ENCODE peak calls at places on chromosome 16, in ten cellular contexts. X is lower lobe of right lung; Z is activated naive CD8-positive, alpha-beta T cell treated with anti-CD3 and anti-CD28 coated beads, Interleukin-2, amount 50 U/mL, for 24 hours; L is ELR; M is progenitor cell of endocrine pancreas; K is stimulated activated CD4-positive, alpha-beta T cell treated with anti-CD3 and anti-CD28 coated beads, Interleukin-4, amount 100 ng/mL, for 1 hour; O is Ammon's horn; G is NCI-H460; F is left cardiac atrium; W is AG04449. V is an unnamed sample.

GRCh38 chr16:15650019-15650697 is at the start of gene NDE1:
- DNase-seq in X (peak; percentile 95), Z (peak; percentile 91), L (peak; percentile 93), M (peak; percentile 81), K (peak; percentile 87), O (peak; percentile 94), G (peak; percentile 89), F (peak; percentile 94), W (no peak), V (peak; percentile 85)

GRCh38 chr16:27325736-27326135 is 12.0 kb downstream of the IL4R start:
- DNase-seq in X (no peak), Z (no peak), L (no peak), M (no peak), K (no peak), O (no peak), G (no peak), F (no peak), W (no peak), V (no peak)

GRCh38 chr16:85662036-85662812 is 26.5 kb downstream of the GINS2 start:
- DNase-seq in X (peak; percentile 34), Z (no peak), L (no peak), M (no peak), K (no peak), O (no peak), G (no peak), F (peak; percentile 17), W (no peak), V (no peak)

GRCh38 chr16:73172621-73173312 is 124.8 kb upstream of the ZFHX3 start:
- DNase-seq in X (peak; percentile 71), Z (no peak), L (peak; percentile 58), M (no peak), K (no peak), O (peak; percentile 38), G (peak; percentile 27), F (peak; percentile 80), W (peak; percentile 65), V (peak; percentile 91)

GRCh38 chr16:2919511-2920255 is 8.0 kb downstream of the FLYWCH1 start:
- DNase-seq in X (no peak), Z (peak; percentile 62), L (peak; percentile 72), M (peak; percentile 54), K (peak; percentile 43), O (peak; percentile 74), G (peak; percentile 68), F (no peak), W (no peak), V (peak; percentile 74)

GRCh38 chr16:17566075-17566474 is 95.3 kb upstream of the XYLT1 start:
- DNase-seq in X (no peak), Z (no peak), L (no peak), M (no peak), K (no peak), O (no peak), G (no peak), F (no peak), W (no peak), V (no peak)

GRCh38 chr16:3807425-3808123 is 72.9 kb downstream of the CREBBP start:
- DNase-seq in X (no peak), Z (no peak), L (no peak), M (no peak), K (no peak), O (no peak), G (no peak), F (no peak), W (no peak), V (no peak)

GRCh38 chr16:81567987-81568748 is 123.6 kb downstream of the CMIP start:
- DNase-seq in X (no peak), Z (peak; percentile 77), L (peak; percentile 76), M (no peak), K (peak; percentile 31), O (no peak), G (peak; percentile 24), F (peak; percentile 43), W (no peak), V (peak; percentile 43)

GRCh38 chr16:1379863-1380174 is 28.1 kb downstream of the GNPTG start:
- DNase-seq in X (no peak), Z (no peak), L (no peak), M (no peak), K (no peak), O (no peak), G (no peak), F (no peak), W (no peak), V (no peak)

GRCh38 chr16:68993421-68993820 is 112.0 kb upstream of the HAS3 start:
- DNase-seq in X (no peak), Z (no peak), L (no peak), M (no peak), K (no peak), O (no peak), G (no peak), F (no peak), W (no peak), V (no peak)

GRCh38 chr16:19588661-19589060 is 33.2 kb downstream of the VPS35L start:
- DNase-seq in X (no peak), Z (no peak), L (no peak), M (no peak), K (no peak), O (peak; percentile 57), G (no peak), F (no peak), W (no peak), V (no peak)

GRCh38 chr16:67423015-67423414 is 6.7 kb upstream of the ZDHHC1 start:
- DNase-seq in X (no peak), Z (no peak), L (no peak), M (no peak), K (no peak), O (no peak), G (no peak), F (no peak), W (no peak), V (no peak)

GRCh38 chr16:6682142-6682811 is 650.4 kb upstream of the RBFOX1 start:
- DNase-seq in X (peak; percentile 51), Z (peak; percentile 23), L (peak; percentile 2), M (peak; percentile 23), K (peak; percentile 4), O (peak; percentile 61), G (peak; percentile 20), F (peak; percentile 18), W (no peak), V (no peak)

GRCh38 chr16:55351936-55352335 is 27.9 kb downstream of the IRX6 start:
- DNase-seq in X (no peak), Z (no peak), L (no peak), M (no peak), K (no peak), O (no peak), G (no peak), F (no peak), W (no peak), V (no peak)

GRCh38 chr16:14369734-14370598 is 260.1 kb downstream of the PARN start:
- DNase-seq in X (no peak), Z (no peak), L (peak; percentile 17), M (no peak), K (no peak), O (no peak), G (peak; percentile 11), F (peak; percentile 74), W (no peak), V (no peak)

GRCh38 chr16:10949424-10949970 is 5.1 kb downstream of the CLEC16A start:
- DNase-seq in X (no peak), Z (peak; percentile 47), L (peak; percentile 71), M (no peak), K (peak; percentile 23), O (no peak), G (no peak), F (no peak), W (no peak), V (no peak)

GRCh38 chr16:68826652-68827051 is 16.7 kb upstream of the TANGO6 start:
- DNase-seq in X (no peak), Z (no peak), L (no peak), M (no peak), K (no peak), O (no peak), G (no peak), F (no peak), W (no peak), V (no peak)

GRCh38 chr16:28824548-28824973 is 1.8 kb downstream of the ATXN2L start:
- DNase-seq in X (no peak), Z (no peak), L (no peak), M (no peak), K (no peak), O (no peak), G (no peak), F (no peak), W (no peak), V (no peak)

GRCh38 chr16:83269541-83269940 is 538.2 kb upstream of the HSBP1 start:
- DNase-seq in X (no peak), Z (no peak), L (no peak), M (no peak), K (no peak), O (no peak), G (no peak), F (no peak), W (no peak), V (no peak)

GRCh38 chr16:11312718-11313492 is 31.8 kb upstream of the PRM1 start:
- DNase-seq in X (no peak), Z (no peak), L (peak; percentile 46), M (no peak), K (no peak), O (no peak), G (no peak), F (no peak), W (no peak), V (peak; percentile 78)

GRCh38 chr16:85544668-85545067 is 68.5 kb upstream of the GSE1 start:
- DNase-seq in X (no peak), Z (no peak), L (no peak), M (no peak), K (no peak), O (no peak), G (no peak), F (no peak), W (no peak), V (no peak)

GRCh38 chr16:89171216-89172170 is at the start of gene CDH15:
- DNase-seq in X (peak; percentile 96), Z (peak; percentile 94), L (peak; percentile 90), M (peak; percentile 88), K (peak; percentile 97), O (peak; percentile 91), G (peak; percentile 90), F (peak; percentile 92), W (no peak), V (peak; percentile 75)

GRCh38 chr16:2233872-2234812 is 2.1 kb upstream of the DNASE1L2 start:
- DNase-seq in X (no peak), Z (no peak), L (no peak), M (no peak), K (no peak), O (no peak), G (no peak), F (no peak), W (no peak), V (no peak)

GRCh38 chr16:13909872-13910303 is 10.1 kb upstream of the ERCC4 start:
- DNase-seq in X (no peak), Z (no peak), L (no peak), M (no peak), K (no peak), O (peak; percentile 73), G (no peak), F (peak; percentile 67), W (peak; percentile 21), V (peak; percentile 75)